ENCODE peak calls at places on chromosome 4, in four cellular contexts. One of them, this sample, is unnamed.

GRCh38 chr4:153488006-153488718 is 22.0 kb downstream of the TMEM131L start:
- DNase-seq in anterior cingulate cortex: no peak
- DNase-seq in ELR: no peak
- DNase-seq in AG09309: no peak
- DNase-seq in this sample: no peak

GRCh38 chr4:4270529-4270928 is 19.4 kb downstream of the LYAR start:
- DNase-seq in anterior cingulate cortex: no peak
- DNase-seq in ELR: peak
- DNase-seq in AG09309: no peak
- DNase-seq in this sample: no peak

GRCh38 chr4:7041851-7042696 is 1.1 kb upstream of the TADA2B start:
- DNase-seq in anterior cingulate cortex: no peak
- DNase-seq in ELR: peak
- DNase-seq in AG09309: no peak
- DNase-seq in this sample: peak

GRCh38 chr4:25160714-25161598 is 707 bp upstream of the SEPSECS start:
- DNase-seq in anterior cingulate cortex: no peak
- DNase-seq in ELR: peak
- DNase-seq in AG09309: no peak
- DNase-seq in this sample: no peak

GRCh38 chr4:130257271-130257670 is 1161.3 kb downstream of the C4orf33 start:
- DNase-seq in anterior cingulate cortex: no peak
- DNase-seq in ELR: peak
- DNase-seq in AG09309: no peak
- DNase-seq in this sample: no peak

GRCh38 chr4:52915131-52915645 is 53.1 kb downstream of the RASL11B start:
- DNase-seq in anterior cingulate cortex: no peak
- DNase-seq in ELR: no peak
- DNase-seq in AG09309: no peak
- DNase-seq in this sample: no peak

GRCh38 chr4:177511611-177512010 is 69.4 kb upstream of the AGA start:
- DNase-seq in anterior cingulate cortex: no peak
- DNase-seq in ELR: no peak
- DNase-seq in AG09309: no peak
- DNase-seq in this sample: no peak

GRCh38 chr4:100984901-100985300 is 362.4 kb downstream of the PPP3CA start:
- DNase-seq in anterior cingulate cortex: no peak
- DNase-seq in ELR: peak
- DNase-seq in AG09309: peak
- DNase-seq in this sample: no peak

GRCh38 chr4:169443748-169444147 is 168.6 kb downstream of the NEK1 start:
- DNase-seq in anterior cingulate cortex: no peak
- DNase-seq in ELR: no peak
- DNase-seq in AG09309: no peak
- DNase-seq in this sample: no peak

GRCh38 chr4:1210241-1210841 is 38.0 kb upstream of the SPON2 start:
- DNase-seq in anterior cingulate cortex: no peak
- DNase-seq in ELR: no peak
- DNase-seq in AG09309: no peak
- DNase-seq in this sample: no peak

GRCh38 chr4:118289794-118290193 is 63.0 kb downstream of the PRSS12 start:
- DNase-seq in anterior cingulate cortex: no peak
- DNase-seq in ELR: peak
- DNase-seq in AG09309: peak
- DNase-seq in this sample: no peak

GRCh38 chr4:823761-824460 is 2.0 kb downstream of the CPLX1 start:
- DNase-seq in anterior cingulate cortex: no peak
- DNase-seq in ELR: no peak
- DNase-seq in AG09309: no peak
- DNase-seq in this sample: no peak

GRCh38 chr4:151624606-151625565 is 135.9 kb downstream of the GATB start:
- DNase-seq in anterior cingulate cortex: peak
- DNase-seq in ELR: no peak
- DNase-seq in AG09309: no peak
- DNase-seq in this sample: no peak

GRCh38 chr4:150867148-150867547 is 147.9 kb downstream of the LRBA start:
- DNase-seq in anterior cingulate cortex: no peak
- DNase-seq in ELR: peak
- DNase-seq in AG09309: peak
- DNase-seq in this sample: no peak

GRCh38 chr4:1502501-1502886 is 96.3 kb upstream of the NKX1-1 start:
- DNase-seq in anterior cingulate cortex: no peak
- DNase-seq in ELR: no peak
- DNase-seq in AG09309: no peak
- DNase-seq in this sample: no peak

GRCh38 chr4:39732728-39733127 is 34.8 kb downstream of the UBE2K start:
- DNase-seq in anterior cingulate cortex: no peak
- DNase-seq in ELR: peak
- DNase-seq in AG09309: peak
- DNase-seq in this sample: no peak

GRCh38 chr4:1321946-1322650 is 24.9 kb upstream of the UVSSA start:
- DNase-seq in anterior cingulate cortex: no peak
- DNase-seq in ELR: no peak
- DNase-seq in AG09309: no peak
- DNase-seq in this sample: no peak

GRCh38 chr4:158652920-158653319 is 18.8 kb downstream of the C4orf46 start:
- DNase-seq in anterior cingulate cortex: no peak
- DNase-seq in ELR: no peak
- DNase-seq in AG09309: no peak
- DNase-seq in this sample: no peak

GRCh38 chr4:7557447-7557846 is 122.7 kb upstream of the PSAPL1 start:
- DNase-seq in anterior cingulate cortex: no peak
- DNase-seq in ELR: peak
- DNase-seq in AG09309: peak
- DNase-seq in this sample: no peak

GRCh38 chr4:161893566-161893965 is 270.2 kb downstream of the FSTL5 start:
- DNase-seq in anterior cingulate cortex: no peak
- DNase-seq in ELR: no peak
- DNase-seq in AG09309: no peak
- DNase-seq in this sample: no peak

GRCh38 chr4:35167385-35167784 is 1076.9 kb downstream of the ARAP2 start:
- DNase-seq in anterior cingulate cortex: no peak
- DNase-seq in ELR: no peak
- DNase-seq in AG09309: no peak
- DNase-seq in this sample: no peak

GRCh38 chr4:8199594-8200301 is 658 bp downstream of the SH3TC1 start:
- DNase-seq in anterior cingulate cortex: no peak
- DNase-seq in ELR: no peak
- DNase-seq in AG09309: no peak
- DNase-seq in this sample: no peak

GRCh38 chr4:168501407-168501806 is 4.6 kb downstream of the PALLD start:
- DNase-seq in anterior cingulate cortex: no peak
- DNase-seq in ELR: no peak
- DNase-seq in AG09309: no peak
- DNase-seq in this sample: no peak

GRCh38 chr4:118154643-118155042 is 120.4 kb downstream of the NDST3 start:
- DNase-seq in anterior cingulate cortex: no peak
- DNase-seq in ELR: peak
- DNase-seq in AG09309: peak
- DNase-seq in this sample: no peak

GRCh38 chr4:8394125-8394524 is 46.4 kb downstream of the ACOX3 start:
- DNase-seq in anterior cingulate cortex: no peak
- DNase-seq in ELR: no peak
- DNase-seq in AG09309: no peak
- DNase-seq in this sample: peak

GRCh38 chr4:8537041-8537461 is 43.1 kb upstream of the GPR78 start:
- DNase-seq in anterior cingulate cortex: no peak
- DNase-seq in ELR: peak
- DNase-seq in AG09309: no peak
- DNase-seq in this sample: no peak

GRCh38 chr4:3657917-3658913 is 108.0 kb upstream of the ADRA2C start:
- DNase-seq in anterior cingulate cortex: no peak
- DNase-seq in ELR: peak
- DNase-seq in AG09309: peak
- DNase-seq in this sample: no peak

GRCh38 chr4:86235549-86235948 is 124.3 kb downstream of the MAPK10 start:
- DNase-seq in anterior cingulate cortex: no peak
- DNase-seq in ELR: no peak
- DNase-seq in AG09309: no peak
- DNase-seq in this sample: no peak

GRCh38 chr4:5973033-5973432 is 45.2 kb downstream of the C4orf50 start:
- DNase-seq in anterior cingulate cortex: no peak
- DNase-seq in ELR: no peak
- DNase-seq in AG09309: no peak
- DNase-seq in this sample: no peak

GRCh38 chr4:173917255-173917960 is 366.1 kb downstream of the FBXO8 start:
- DNase-seq in anterior cingulate cortex: no peak
- DNase-seq in ELR: peak
- DNase-seq in AG09309: no peak
- DNase-seq in this sample: no peak

GRCh38 chr4:137968956-137969709 is 273.0 kb downstream of the SLC7A11 start:
- DNase-seq in anterior cingulate cortex: no peak
- DNase-seq in ELR: no peak
- DNase-seq in AG09309: peak
- DNase-seq in this sample: no peak

GRCh38 chr4:101961144-101961543 is 170.6 kb downstream of the BANK1 start:
- DNase-seq in anterior cingulate cortex: no peak
- DNase-seq in ELR: peak
- DNase-seq in AG09309: no peak
- DNase-seq in this sample: no peak

GRCh38 chr4:145498430-145498829 is 16.8 kb downstream of the SMAD1 start:
- DNase-seq in anterior cingulate cortex: no peak
- DNase-seq in ELR: no peak
- DNase-seq in AG09309: no peak
- DNase-seq in this sample: no peak

GRCh38 chr4:155758500-155759371 is at the start of gene GUCY1B1:
- DNase-seq in anterior cingulate cortex: peak
- DNase-seq in ELR: peak
- DNase-seq in AG09309: peak
- DNase-seq in this sample: peak

GRCh38 chr4:37758226-37758625 is 68.3 kb upstream of the PGM2 start:
- DNase-seq in anterior cingulate cortex: no peak
- DNase-seq in ELR: no peak
- DNase-seq in AG09309: peak
- DNase-seq in this sample: no peak

GRCh38 chr4:62399242-62399641 is 1199.1 kb downstream of the ADGRL3 start:
- DNase-seq in anterior cingulate cortex: no peak
- DNase-seq in ELR: peak
- DNase-seq in AG09309: no peak
- DNase-seq in this sample: no peak